ENCODE peak calls at places on chromosomes 2 and 18, in nine cellular contexts. Y is activated CD4-positive, alpha-beta T cell treated with anti-CD3 and anti-CD28 coated beads, Interleukin-2, amount 50 U/mL, for 24 hours; Q is NCI-H524; C is T-helper 2 cell; Z is NCI-H1092 treated with DMSO at 0.1 percent for 48 hours; H is activated T-cell treated with anti-CD3 and anti-CD28 coated beads for 1 hour; G is lower lobe of right lung; N is GM13976; P is GM06990. T is an unnamed sample.

GRCh38 chr18:70284976-70285610 is 3.8 kb upstream of the SOCS6 start:
- DNase-seq in Y (no peak), Q (no peak), C (no peak), Z (no peak), H (no peak), G (no peak), N (no peak), P (no peak), T (no peak)

GRCh38 chr2:102033028-102033749 is 41.4 kb downstream of the IL1R2 start:
- DNase-seq in Y (no peak), Q (no peak), C (no peak), Z (no peak), H (no peak), G (peak), N (no peak), P (no peak), T (peak)

GRCh38 chr2:32772623-32773221 is 144.9 kb downstream of the TTC27 start:
- DNase-seq in Y (no peak), Q (peak), C (no peak), Z (peak), H (no peak), G (no peak), N (peak), P (no peak), T (peak)

GRCh38 chr2:120884406-120885290 is 149.0 kb downstream of the GLI2 start:
- DNase-seq in Y (no peak), Q (peak), C (no peak), Z (no peak), H (no peak), G (peak), N (no peak), P (no peak), T (no peak)

GRCh38 chr2:85789271-85789670 is 35.5 kb downstream of the ATOH8 start:
- DNase-seq in Y (no peak), Q (no peak), C (no peak), Z (no peak), H (no peak), G (no peak), N (no peak), P (no peak), T (no peak)

GRCh38 chr2:492178-492577 is 185.0 kb downstream of the TMEM18 start:
- DNase-seq in Y (no peak), Q (no peak), C (no peak), Z (no peak), H (no peak), G (no peak), N (no peak), P (no peak), T (no peak)

GRCh38 chr18:70190529-70190928 is 15.0 kb downstream of the RTTN start:
- DNase-seq in Y (no peak), Q (no peak), C (no peak), Z (no peak), H (no peak), G (no peak), N (no peak), P (no peak), T (peak)

GRCh38 chr2:109236147-109236546 is 107.1 kb downstream of the SH3RF3 start:
- DNase-seq in Y (no peak), Q (no peak), C (no peak), Z (no peak), H (no peak), G (no peak), N (no peak), P (no peak), T (no peak)

GRCh38 chr2:225120175-225120574 is 77.9 kb upstream of the DOCK10 start:
- DNase-seq in Y (no peak), Q (no peak), C (no peak), Z (no peak), H (no peak), G (no peak), N (no peak), P (no peak), T (peak)

GRCh38 chr2:88247531-88247930 is 77.4 kb downstream of the THNSL2 start:
- DNase-seq in Y (no peak), Q (no peak), C (no peak), Z (no peak), H (no peak), G (no peak), N (no peak), P (no peak), T (no peak)

GRCh38 chr2:177916342-177916741 is 156.2 kb downstream of the PDE11A start:
- DNase-seq in Y (no peak), Q (no peak), C (no peak), Z (no peak), H (no peak), G (no peak), N (no peak), P (no peak), T (no peak)

GRCh38 chr2:234095301-234095700 is 44.8 kb downstream of the SPP2 start:
- DNase-seq in Y (no peak), Q (no peak), C (no peak), Z (no peak), H (no peak), G (no peak), N (no peak), P (no peak), T (no peak)

GRCh38 chr2:208077286-208077685 is 47.0 kb downstream of the CRYGD start:
- DNase-seq in Y (no peak), Q (no peak), C (no peak), Z (no peak), H (no peak), G (no peak), N (no peak), P (no peak), T (no peak)

GRCh38 chr18:37306420-37306819 is 259.2 kb downstream of the CELF4 start:
- DNase-seq in Y (no peak), Q (no peak), C (no peak), Z (no peak), H (no peak), G (no peak), N (no peak), P (no peak), T (no peak)

GRCh38 chr2:160538559-160539355 is 45.1 kb upstream of the RBMS1 start:
- DNase-seq in Y (no peak), Q (no peak), C (no peak), Z (no peak), H (no peak), G (no peak), N (no peak), P (no peak), T (no peak)

GRCh38 chr2:134469516-134470115 is 215.7 kb downstream of the MGAT5 start:
- DNase-seq in Y (no peak), Q (no peak), C (no peak), Z (no peak), H (no peak), G (no peak), N (no peak), P (no peak), T (no peak)

GRCh38 chr2:204604061-204604460 is 58.8 kb downstream of the PARD3B start:
- DNase-seq in Y (no peak), Q (no peak), C (no peak), Z (no peak), H (no peak), G (no peak), N (no peak), P (no peak), T (peak)

GRCh38 chr2:72139471-72139870 is 8.2 kb downstream of the CYP26B1 start:
- DNase-seq in Y (no peak), Q (no peak), C (no peak), Z (no peak), H (no peak), G (no peak), N (no peak), P (no peak), T (no peak)

GRCh38 chr2:173355132-173355865 is 627 bp downstream of the CDCA7 start:
- DNase-seq in Y (peak), Q (peak), C (peak), Z (peak), H (no peak), G (peak), N (peak), P (peak), T (peak)

GRCh38 chr18:23871410-23871809 is 143.1 kb upstream of the TTC39C start:
- DNase-seq in Y (no peak), Q (peak), C (peak), Z (peak), H (peak), G (no peak), N (peak), P (peak), T (no peak)

GRCh38 chr18:55250729-55251128 is 291.5 kb upstream of the CCDC68 start:
- DNase-seq in Y (no peak), Q (no peak), C (no peak), Z (no peak), H (no peak), G (no peak), N (no peak), P (no peak), T (peak)

GRCh38 chr2:88600038-88600465 is 27.2 kb downstream of the EIF2AK3 start:
- DNase-seq in Y (no peak), Q (peak), C (no peak), Z (no peak), H (no peak), G (no peak), N (peak), P (peak), T (peak)

GRCh38 chr2:237574894-237575868 is 8.8 kb downstream of the PRLH start:
- DNase-seq in Y (no peak), Q (no peak), C (no peak), Z (no peak), H (no peak), G (no peak), N (no peak), P (no peak), T (no peak)

GRCh38 chr18:62555135-62555534 is 32.3 kb downstream of the ZCCHC2 start:
- DNase-seq in Y (no peak), Q (no peak), C (no peak), Z (no peak), H (no peak), G (no peak), N (no peak), P (no peak), T (peak)

GRCh38 chr18:23701544-23702064 is 12.4 kb downstream of the LAMA3 start:
- DNase-seq in Y (no peak), Q (no peak), C (no peak), Z (no peak), H (no peak), G (no peak), N (no peak), P (no peak), T (no peak)

GRCh38 chr2:3659447-3660432 is 1.7 kb downstream of the ALLC start:
- DNase-seq in Y (no peak), Q (peak), C (no peak), Z (peak), H (no peak), G (no peak), N (no peak), P (no peak), T (no peak)

GRCh38 chr18:61635901-61636528 is 256.8 kb downstream of the RNF152 start:
- DNase-seq in Y (no peak), Q (peak), C (no peak), Z (peak), H (no peak), G (peak), N (peak), P (no peak), T (peak)

GRCh38 chr2:221042926-221043325 is 529.2 kb downstream of the EPHA4 start:
- DNase-seq in Y (no peak), Q (no peak), C (no peak), Z (no peak), H (no peak), G (no peak), N (no peak), P (no peak), T (no peak)

GRCh38 chr18:50401334-50401733 is 26.5 kb downstream of the SKA1 start:
- DNase-seq in Y (no peak), Q (no peak), C (no peak), Z (no peak), H (no peak), G (no peak), N (no peak), P (no peak), T (no peak)

GRCh38 chr18:41262688-41263087 is 692.3 kb upstream of the PIK3C3 start:
- DNase-seq in Y (no peak), Q (peak), C (no peak), Z (no peak), H (no peak), G (no peak), N (no peak), P (no peak), T (no peak)

GRCh38 chr2:216486708-216487107 is 11.9 kb upstream of the RPL37A start:
- DNase-seq in Y (no peak), Q (no peak), C (no peak), Z (no peak), H (no peak), G (no peak), N (no peak), P (no peak), T (no peak)

GRCh38 chr18:80187956-80188642 is 59.2 kb downstream of the PARD6G start:
- DNase-seq in Y (no peak), Q (no peak), C (no peak), Z (no peak), H (no peak), G (no peak), N (no peak), P (no peak), T (no peak)

GRCh38 chr18:79645291-79645983 is 34.2 kb upstream of the CTDP1 start:
- DNase-seq in Y (no peak), Q (no peak), C (no peak), Z (no peak), H (no peak), G (no peak), N (no peak), P (no peak), T (no peak)

GRCh38 chr2:85401844-85402243 is 8.3 kb downstream of the CAPG start:
- DNase-seq in Y (no peak), Q (no peak), C (no peak), Z (no peak), H (no peak), G (no peak), N (no peak), P (no peak), T (no peak)

GRCh38 chr2:162233197-162233596 is 10.0 kb downstream of the FAP start:
- DNase-seq in Y (no peak), Q (no peak), C (no peak), Z (no peak), H (no peak), G (no peak), N (no peak), P (no peak), T (peak)

GRCh38 chr2:232525796-232526195 is at the start of gene CHRND:
- DNase-seq in Y (no peak), Q (peak), C (no peak), Z (no peak), H (no peak), G (no peak), N (no peak), P (no peak), T (no peak)

GRCh38 chr2:195566201-195566600 is 90.8 kb upstream of the SLC39A10 start:
- DNase-seq in Y (no peak), Q (no peak), C (no peak), Z (no peak), H (no peak), G (no peak), N (no peak), P (no peak), T (no peak)

GRCh38 chr2:73839653-73840411 is 11.1 kb downstream of the STAMBP start:
- DNase-seq in Y (no peak), Q (no peak), C (no peak), Z (no peak), H (no peak), G (no peak), N (no peak), P (no peak), T (peak)

T was measured in EL.